ENCODE peak calls at places on chromosomes 16 and 17, in ten cellular contexts. V is breast epithelium, H is transverse colon, A is HL-60, B is spleen, U is Panc1, L is GM23338, I is H1, F is stomach, N is HCT116. M is an unnamed sample.
A peak's percentile ranks its signal among the peaks of the same experiment; 100 is the strongest.

GRCh38 chr16:25110392-25110947 is 1.1 kb upstream of the LCMT1 start:
- DNase-seq in V (no peak), H (peak; percentile 24), A (no peak), B (no peak), U (no peak), L (no peak), I (no peak), F (no peak), N (no peak), M (no peak)

GRCh38 chr17:60969500-60970037 is 291.9 kb downstream of the BCAS3 start:
- DNase-seq in V (no peak), H (no peak), A (no peak), B (no peak), U (no peak), L (no peak), I (no peak), F (no peak), N (no peak), M (no peak)

GRCh38 chr17:4331614-4332013 is 34.9 kb downstream of the UBE2G1 start:
- DNase-seq in V (no peak), H (no peak), A (no peak), B (no peak), U (no peak), L (no peak), I (no peak), F (no peak), N (no peak), M (no peak)

GRCh38 chr16:2008631-2009301 is 855 bp downstream of the ZNF598 start:
- DNase-seq in V (no peak), H (no peak), A (peak; percentile 65), B (peak; percentile 82), U (no peak), L (no peak), I (no peak), F (no peak), N (no peak), M (no peak)

GRCh38 chr17:27038676-27039075 is 255.2 kb upstream of the WSB1 start:
- DNase-seq in V (no peak), H (no peak), A (peak; percentile 3), B (no peak), U (no peak), L (peak; percentile 1), I (no peak), F (no peak), N (peak; percentile 16), M (no peak)

GRCh38 chr17:9291912-9292562 is 270.7 kb downstream of the NTN1 start:
- DNase-seq in V (peak; percentile 55), H (peak; percentile 43), A (no peak), B (peak; percentile 74), U (peak; percentile 43), L (peak; percentile 60), I (no peak), F (peak; percentile 42), N (no peak), M (peak; percentile 83)

GRCh38 chr16:88306860-88307545 is 75.8 kb upstream of the ZNF469 start:
- DNase-seq in V (no peak), H (no peak), A (no peak), B (no peak), U (no peak), L (no peak), I (no peak), F (no peak), N (no peak), M (no peak)

GRCh38 chr16:89749637-89750036 is 28.3 kb downstream of the ZNF276 start:
- DNase-seq in V (no peak), H (peak; percentile 61), A (peak; percentile 73), B (peak; percentile 85), U (no peak), L (no peak), I (no peak), F (peak; percentile 60), N (no peak), M (no peak)

GRCh38 chr16:29857133-29857760 is 5.8 kb downstream of the CDIPT start:
- DNase-seq in V (no peak), H (no peak), A (no peak), B (no peak), U (no peak), L (no peak), I (no peak), F (no peak), N (no peak), M (no peak)

GRCh38 chr16:26530584-26531289 is 536.0 kb upstream of the C16orf82 start:
- DNase-seq in V (no peak), H (no peak), A (no peak), B (no peak), U (no peak), L (no peak), I (no peak), F (no peak), N (no peak), M (no peak)

GRCh38 chr16:3119701-3120408 is 7.5 kb downstream of the ZNF205 start:
- DNase-seq in V (no peak), H (no peak), A (no peak), B (no peak), U (no peak), L (no peak), I (no peak), F (no peak), N (no peak), M (no peak)

GRCh38 chr17:19305761-19306159 is 56.8 kb downstream of the B9D1 start:
- DNase-seq in V (no peak), H (no peak), A (no peak), B (no peak), U (no peak), L (no peak), I (no peak), F (no peak), N (no peak), M (no peak)

GRCh38 chr16:88638323-88639230 is at the start of gene IL17C:
- DNase-seq in V (no peak), H (peak; percentile 80), A (no peak), B (no peak), U (no peak), L (peak; percentile 80), I (no peak), F (peak; percentile 83), N (no peak), M (no peak)

GRCh38 chr17:45902892-45903346 is 8.6 kb downstream of the MAPT start:
- DNase-seq in V (peak; percentile 60), H (no peak), A (no peak), B (no peak), U (no peak), L (no peak), I (no peak), F (peak; percentile 61), N (no peak), M (no peak)

GRCh38 chr17:39677072-39677471 is 8.8 kb downstream of the PNMT start:
- DNase-seq in V (no peak), H (no peak), A (no peak), B (no peak), U (no peak), L (no peak), I (no peak), F (no peak), N (no peak), M (no peak)

GRCh38 chr17:18967806-18968744 is 16.1 kb downstream of the SLC5A10 start:
- DNase-seq in V (no peak), H (no peak), A (no peak), B (no peak), U (no peak), L (no peak), I (no peak), F (peak; percentile 73), N (no peak), M (no peak)

GRCh38 chr17:38329808-38330730 is 13.7 kb downstream of the GPR179 start:
- DNase-seq in V (peak; percentile 39), H (no peak), A (no peak), B (no peak), U (no peak), L (no peak), I (no peak), F (no peak), N (no peak), M (no peak)

DNA sequence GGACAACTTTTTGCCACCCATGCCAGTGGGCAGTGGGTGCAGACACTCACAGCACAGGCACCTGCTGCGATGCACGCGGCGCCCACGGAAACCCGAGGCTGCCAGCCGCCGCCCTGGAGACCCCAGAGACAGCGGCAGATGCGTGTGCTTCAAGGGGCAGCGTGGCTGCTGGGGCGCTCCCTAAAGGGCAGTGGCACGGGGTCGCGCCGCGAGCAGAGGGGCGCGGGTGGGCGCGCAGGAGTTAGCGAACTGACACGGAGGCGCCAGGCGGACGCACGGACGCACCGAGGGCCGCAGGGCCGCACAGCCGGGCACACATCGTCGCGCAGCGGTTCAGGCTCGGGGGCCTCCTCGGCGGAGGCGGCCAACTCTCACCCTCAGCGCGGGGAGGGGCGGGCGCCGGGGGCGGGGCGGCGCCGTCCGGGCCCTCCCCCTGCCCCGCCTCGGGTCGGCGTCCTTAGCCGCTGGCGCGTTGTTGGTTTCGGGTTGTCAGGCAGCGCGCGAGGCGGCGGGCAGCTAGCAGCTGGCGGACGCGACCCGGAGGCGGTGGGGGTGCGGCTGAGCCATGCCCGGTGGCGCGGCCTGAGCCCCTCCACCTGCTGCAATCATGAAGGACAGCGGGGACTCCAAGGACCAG is at the start of gene KIF19:
- DNase-seq in V (no peak), H (peak; percentile 67), A (no peak), B (peak; percentile 86), U (no peak), L (peak; percentile 85), I (no peak), F (peak; percentile 55), N (no peak), M (no peak)
- H3K4me3 ChIP-seq in V (peak within 1 kb of the TSS; percentile 39), H (peak within 1 kb of the TSS; percentile 44), A (no peak within 1 kb of the TSS), B (peak within 1 kb of the TSS; percentile 45), U (no peak within 1 kb of the TSS), L (peak within 1 kb of the TSS; percentile 68), I (peak within 1 kb of the TSS; percentile 52), F (peak within 1 kb of the TSS; percentile 44), N (no peak within 1 kb of the TSS), M (peak within 1 kb of the TSS; percentile 42)

GRCh38 chr16:69176033-69176780 is 10.8 kb upstream of the SNTB2 start:
- DNase-seq in V (no peak), H (no peak), A (no peak), B (no peak), U (no peak), L (no peak), I (no peak), F (no peak), N (no peak), M (peak; percentile 52)
- TF ChIP-seq POLR2AphosphoS5 in V (no peak), H (no peak), A (no peak), B (no peak), U (no peak), L (no peak), I (no peak), F (no peak), N (no peak), M (peak; percentile 14)

DNA sequence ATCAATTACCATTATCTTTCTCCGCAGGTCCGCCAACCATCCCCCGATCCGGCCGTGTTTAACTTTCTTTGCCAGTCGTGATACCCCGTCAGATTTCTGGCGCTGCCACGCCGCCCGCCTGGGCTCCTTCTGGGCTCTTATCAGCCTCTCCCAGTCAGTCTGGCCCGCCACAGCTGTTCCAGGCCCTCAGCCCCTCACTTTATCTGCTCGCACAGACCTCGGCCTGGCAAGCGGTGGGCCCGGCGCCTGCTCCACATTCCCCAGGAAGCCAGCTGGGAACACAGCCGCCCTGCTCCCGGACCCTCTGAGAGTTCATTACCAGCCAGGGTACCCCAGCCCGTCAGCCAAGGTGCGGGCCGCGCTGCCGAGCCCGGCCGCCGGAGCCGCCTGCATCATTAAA is 157.5 kb downstream of the ZNF423 start:
- DNase-seq in V (no peak), H (no peak), A (no peak), B (no peak), U (no peak), L (peak; percentile 64), I (no peak), F (no peak), N (no peak), M (no peak)
- H3K4me3 ChIP-seq in V (no peak overlapping the region), H (no peak overlapping the region), A (no peak overlapping the region), B (no peak overlapping the region), U (no peak overlapping the region), L (peak overlapping the region; percentile 24), I (no peak overlapping the region), F (no peak overlapping the region), N (no peak overlapping the region), M (no peak overlapping the region)

GRCh38 chr16:48354877-48355585 is 30.2 kb downstream of the SIAH1 start:
- DNase-seq in V (no peak), H (no peak), A (no peak), B (no peak), U (no peak), L (no peak), I (no peak), F (no peak), N (no peak), M (no peak)
- TF ChIP-seq POLR2AphosphoS5 in V (no peak), H (no peak), A (no peak), B (no peak), U (no peak), L (no peak), I (no peak), F (no peak), N (no peak), M (no peak)

M was measured in sigmoid colon.